ENCODE peak calls at places on chromosomes 3 and 15, in ten cellular contexts. P is aorta; O is heart left ventricle; K is MG63; N is CD4-positive, alpha-beta T cell; M is PC-9; F is ovary; I is tibial nerve; C is A549; J is fibroblast of lung. E is an unnamed sample.
A peak's percentile ranks its signal among the peaks of the same experiment; 100 is the strongest.

GRCh38 chr15:101528108-101528916 is 38.8 kb upstream of the PCSK6 start:
- DNase-seq in P (no peak), O (peak; percentile 79), K (no peak), N (no peak), M (no peak), F (peak; percentile 56), I (peak; percentile 64), C (peak; percentile 63), J (no peak), E (no peak)

GRCh38 chr3:168984872-168985271 is 678.6 kb downstream of the MECOM start:
- DNase-seq in P (no peak), O (no peak), K (no peak), N (no peak), M (no peak), F (no peak), I (no peak), C (no peak), J (no peak), E (no peak)

GRCh38 chr3:21013566-21013965 is 737.4 kb downstream of the ZNF385D start:
- DNase-seq in P (no peak), O (no peak), K (no peak), N (no peak), M (no peak), F (no peak), I (no peak), C (no peak), J (no peak), E (no peak)

GRCh38 chr3:10351013-10351735 is 30.3 kb upstream of the SEC13 start:
- DNase-seq in P (no peak), O (no peak), K (no peak), N (no peak), M (no peak), F (no peak), I (no peak), C (no peak), J (no peak), E (no peak)

GRCh38 chr3:167776144-167776685 is 40.7 kb downstream of the SERPINI1 start:
- DNase-seq in P (no peak), O (no peak), K (peak; percentile 50), N (no peak), M (no peak), F (no peak), I (no peak), C (no peak), J (no peak), E (no peak)

GRCh38 chr15:66738595-66738994 is 36.6 kb downstream of the SMAD6 start:
- DNase-seq in P (peak; percentile 42), O (no peak), K (no peak), N (no peak), M (no peak), F (no peak), I (no peak), C (no peak), J (no peak), E (no peak)

GRCh38 chr3:160968731-160969130 is 136.4 kb downstream of the B3GALNT1 start:
- DNase-seq in P (no peak), O (no peak), K (no peak), N (no peak), M (no peak), F (no peak), I (no peak), C (no peak), J (no peak), E (no peak)

GRCh38 chr3:57434041-57434440 is 110.1 kb downstream of the DNAH12 start:
- DNase-seq in P (no peak), O (no peak), K (no peak), N (no peak), M (peak; percentile 6), F (no peak), I (no peak), C (peak; percentile 47), J (peak; percentile 49), E (no peak)

GRCh38 chr3:129277829-129278271 is 820 bp upstream of the HMCES start:
- DNase-seq in P (no peak), O (no peak), K (no peak), N (no peak), M (no peak), F (peak; percentile 35), I (no peak), C (peak; percentile 8), J (no peak), E (no peak)

GRCh38 chr15:78038585-78039247 is 38.8 kb downstream of the TBC1D2B start:
- DNase-seq in P (no peak), O (no peak), K (no peak), N (no peak), M (no peak), F (no peak), I (no peak), C (no peak), J (no peak), E (no peak)

GRCh38 chr3:78004578-78004977 is 964.7 kb downstream of the ROBO2 start:
- DNase-seq in P (no peak), O (no peak), K (no peak), N (no peak), M (no peak), F (no peak), I (no peak), C (no peak), J (no peak), E (no peak)

GRCh38 chr3:58355174-58355573 is 22.5 kb downstream of the PXK start:
- DNase-seq in P (no peak), O (no peak), K (no peak), N (no peak), M (no peak), F (no peak), I (no peak), C (no peak), J (no peak), E (no peak)

GRCh38 chr3:43343778-43344177 is 57.4 kb downstream of the SNRK start:
- DNase-seq in P (no peak), O (no peak), K (no peak), N (no peak), M (no peak), F (no peak), I (no peak), C (no peak), J (no peak), E (no peak)

GRCh38 chr3:47854720-47855455 is 52.0 kb downstream of the DHX30 start:
- DNase-seq in P (peak; percentile 66), O (no peak), K (no peak), N (no peak), M (no peak), F (no peak), I (no peak), C (no peak), J (no peak), E (no peak)

GRCh38 chr15:45234562-45235235 is 17.3 kb upstream of the SLC28A2 start:
- DNase-seq in P (no peak), O (no peak), K (no peak), N (no peak), M (no peak), F (no peak), I (no peak), C (no peak), J (no peak), E (no peak)

GRCh38 chr15:82832601-82833209 is 23.3 kb downstream of the WHAMM start:
- DNase-seq in P (no peak), O (no peak), K (peak; percentile 76), N (no peak), M (peak; percentile 51), F (no peak), I (peak; percentile 2), C (peak; percentile 56), J (peak; percentile 87), E (no peak)

DNA sequence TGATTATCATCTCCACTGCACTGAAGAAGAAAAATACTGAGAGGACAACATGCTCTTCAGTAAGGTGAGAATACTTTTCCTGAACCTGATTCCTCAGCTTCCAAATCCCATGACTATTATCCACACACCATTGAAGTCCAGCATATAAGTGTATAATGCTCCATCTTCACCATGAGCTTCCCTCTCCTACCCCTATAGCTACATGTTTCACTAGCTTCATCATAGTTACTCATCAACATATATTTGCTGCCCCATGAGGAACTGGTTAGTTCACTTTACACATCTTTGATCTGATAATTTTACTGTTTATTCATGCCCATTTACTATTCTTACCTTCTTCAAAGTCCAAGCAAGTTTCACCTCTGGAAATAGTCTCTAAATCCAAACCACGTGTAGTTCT is 908.5 kb upstream of the SEMA6D start:
- DNase-seq in P (no peak), O (no peak), K (no peak), N (no peak), M (no peak), F (no peak), I (no peak), C (no peak), J (no peak), E (no peak)
- H3K9me3 ChIP-seq in P (no peaks in the 10 kb centered on the region), O (no peaks in the 10 kb centered on the region), K (no peaks in the 10 kb centered on the region), N (no peaks in the 10 kb centered on the region), M (no peaks in the 10 kb centered on the region), F (no peaks in the 10 kb centered on the region), I (no peaks in the 10 kb centered on the region), C (no peaks in the 10 kb centered on the region), J (no peaks in the 10 kb centered on the region), E (no peaks in the 10 kb centered on the region)

DNA sequence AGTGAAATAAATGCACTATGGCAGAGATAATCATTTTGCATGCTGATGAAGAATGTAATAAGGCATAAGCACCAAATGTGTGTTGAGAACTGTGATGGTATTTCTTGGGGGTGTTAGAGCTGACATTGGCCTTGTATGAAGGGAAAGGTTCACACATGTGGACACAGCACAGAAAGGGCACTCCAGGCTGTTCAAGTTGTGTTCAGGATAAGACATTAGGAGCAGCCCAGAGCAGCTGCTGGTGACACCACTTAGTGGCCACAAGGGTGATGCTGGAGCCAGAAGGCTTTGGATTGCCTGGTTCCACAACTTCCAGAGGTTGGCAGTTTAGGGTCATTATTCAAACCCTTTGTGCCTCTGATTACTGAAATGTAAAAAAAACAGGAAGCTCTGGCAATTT is 155.4 kb downstream of the GOLGA6L6 start:
- DNase-seq in P (no peak), O (no peak), K (no peak), N (no peak), M (no peak), F (no peak), I (no peak), C (no peak), J (no peak), E (no peak)
- H3K9me3 ChIP-seq in P (no peaks in the 10 kb centered on the region), O (no peaks in the 10 kb centered on the region), K (peaks cover 6% of the 10 kb centered on the region), N (peaks cover 22% of the 10 kb centered on the region), M (no peaks in the 10 kb centered on the region), F (no peaks in the 10 kb centered on the region), I (peaks cover 9% of the 10 kb centered on the region), C (peaks cover 30% of the 10 kb centered on the region), J (no peaks in the 10 kb centered on the region), E (no peaks in the 10 kb centered on the region)

DNA sequence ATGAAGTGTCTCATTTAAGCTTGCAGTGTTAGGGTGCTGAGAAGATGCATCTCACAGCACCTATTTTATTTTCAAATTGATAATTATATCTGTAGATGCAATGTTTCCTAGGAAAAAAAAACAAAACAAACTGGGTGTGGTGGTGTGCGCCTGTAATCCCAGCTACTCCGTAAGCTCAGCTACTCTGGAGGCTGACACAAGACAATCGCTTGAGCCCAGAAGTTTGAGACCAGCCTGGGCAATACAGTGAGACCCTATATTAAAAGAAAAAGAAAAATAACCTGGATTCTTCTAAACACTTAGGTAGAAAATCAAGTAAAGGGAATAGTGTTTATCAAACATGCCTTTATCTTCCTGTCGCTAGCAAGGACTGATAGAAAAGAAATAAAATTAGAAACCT is 1.9 kb downstream of the MINDY2 start:
- DNase-seq in P (no peak), O (no peak), K (no peak), N (no peak), M (no peak), F (no peak), I (no peak), C (no peak), J (no peak), E (no peak)
- H3K9me3 ChIP-seq in P (no peaks in the 10 kb centered on the region), O (no peaks in the 10 kb centered on the region), K (no peaks in the 10 kb centered on the region), N (no peaks in the 10 kb centered on the region), M (no peaks in the 10 kb centered on the region), F (no peaks in the 10 kb centered on the region), I (no peaks in the 10 kb centered on the region), C (no peaks in the 10 kb centered on the region), J (no peaks in the 10 kb centered on the region), E (no peaks in the 10 kb centered on the region)

GRCh38 chr15:25181290-25182097 is 226.7 kb downstream of the SNRPN start:
- DNase-seq in P (peak; percentile 55), O (no peak), K (no peak), N (no peak), M (no peak), F (peak; percentile 0), I (no peak), C (no peak), J (no peak), E (no peak)
- H3K9me3 ChIP-seq in P (no peaks in the 10 kb centered on the region), O (no peaks in the 10 kb centered on the region), K (no peaks in the 10 kb centered on the region), N (peaks cover 19% of the 10 kb centered on the region), M (no peaks in the 10 kb centered on the region), F (peaks cover 6% of the 10 kb centered on the region), I (peaks cover 100% of the 10 kb centered on the region), C (no peaks in the 10 kb centered on the region), J (no peaks in the 10 kb centered on the region), E (no peaks in the 10 kb centered on the region)